ENCODE peak calls at places on chromosome 15, in seven cellular contexts. A is spleen, U is HepG2, J is H54, P is esophagus muscularis mucosa, G is suprapubic skin, R is IMR-90. E is an unnamed sample.

GRCh38 chr15:98899266-98900021 is 108.1 kb downstream of the PGPEP1L start:
- DNase-seq in P (no peak), R (no peak), J (no peak), G (no peak), U (no peak), A (peak; percentile 83), E (no peak)

GRCh38 chr15:63698731-63699130 is 101.5 kb downstream of the FBXL22 start:
- DNase-seq in J (no peak), A (no peak), G (no peak), U (no peak), P (no peak), R (no peak), E (no peak)

GRCh38 chr15:91852741-91853500 is 587 bp upstream of the SLCO3A1 start:
- DNase-seq in P (peak; percentile 93), U (peak; percentile 13), J (peak; percentile 59), A (peak; percentile 94), G (peak; percentile 88), R (peak; percentile 56), E (peak; percentile 42)

GRCh38 chr15:91694131-91694828 is 159.2 kb upstream of the SLCO3A1 start:
- DNase-seq in J (no peak), P (no peak), A (no peak), U (no peak), G (peak; percentile 79), R (peak; percentile 23), E (peak; percentile 19)

GRCh38 chr15:29632671-29633406 is 189.4 kb downstream of the TJP1 start:
- DNase-seq in J (no peak), R (no peak), P (no peak), G (no peak), U (no peak), A (no peak), E (no peak)

GRCh38 chr15:99118258-99118632 is 13.4 kb downstream of the SYNM start:
- DNase-seq in J (no peak), A (no peak), R (no peak), U (no peak), P (no peak), G (peak; percentile 20), E (no peak)

GRCh38 chr15:87609474-87609873 is 647.1 kb downstream of the NTRK3 start:
- DNase-seq in G (no peak), U (no peak), R (peak; percentile 88), A (no peak), P (no peak), J (peak; percentile 30), E (no peak)

GRCh38 chr15:40264321-40265153 is 18.3 kb downstream of the ANKRD63 start:
- DNase-seq in G (no peak), R (no peak), A (no peak), U (no peak), J (no peak), P (no peak), E (no peak)

GRCh38 chr15:86162172-86162591 is 82.5 kb downstream of the AGBL1 start:
- DNase-seq in A (no peak), J (no peak), G (no peak), R (no peak), P (no peak), U (no peak), E (no peak)

GRCh38 chr15:68372291-68372811 is 59.6 kb downstream of the ITGA11 start:
- DNase-seq in R (no peak), U (peak; percentile 16), G (peak; percentile 47), P (no peak), J (peak; percentile 13), A (no peak), E (no peak)

GRCh38 chr15:70538278-70538677 is 225.1 kb downstream of the UACA start:
- DNase-seq in P (no peak), J (peak; percentile 14), G (no peak), R (no peak), U (peak; percentile 18), A (no peak), E (no peak)

GRCh38 chr15:77819271-77819806 is 186.6 kb upstream of the LINGO1 start:
- DNase-seq in J (no peak), A (no peak), G (no peak), R (no peak), P (no peak), U (no peak), E (no peak)

GRCh38 chr15:60797444-60798040 is 318.6 kb upstream of the ICE2 start:
- DNase-seq in U (no peak), G (no peak), J (no peak), R (no peak), A (no peak), P (no peak), E (no peak)

GRCh38 chr15:81151389-81151788 is 17.3 kb downstream of the CFAP161 start:
- DNase-seq in J (no peak), P (peak; percentile 53), U (no peak), R (no peak), A (no peak), G (no peak), E (no peak)

GRCh38 chr15:25228261-25228660 is 210.6 kb downstream of the UBE3A start:
- DNase-seq in J (no peak), G (no peak), A (no peak), P (no peak), R (no peak), U (no peak), E (no peak)

GRCh38 chr15:65259367-65259781 is 27.3 kb downstream of the PARP16 start:
- DNase-seq in J (no peak), R (no peak), A (no peak), G (peak; percentile 78), U (no peak), P (no peak), E (no peak)

GRCh38 chr15:68526269-68526668 is 52.5 kb upstream of the CORO2B start:
- DNase-seq in J (no peak), G (no peak), U (no peak), A (no peak), P (no peak), R (peak; percentile 72), E (no peak)

GRCh38 chr15:48596415-48596814 is 49.1 kb downstream of the FBN1 start:
- DNase-seq in J (no peak), R (no peak), P (no peak), U (no peak), A (no peak), G (no peak), E (no peak)

GRCh38 chr15:99485992-99486370 is 79.8 kb upstream of the MEF2A start:
- DNase-seq in J (no peak), P (no peak), A (no peak), R (no peak), U (no peak), G (no peak), E (no peak)

GRCh38 chr15:85672338-85673097 is 122.2 kb downstream of the KLHL25 start:
- DNase-seq in A (no peak), G (no peak), R (peak; percentile 34), P (no peak), J (no peak), U (peak; percentile 18), E (no peak)

GRCh38 chr15:63379492-63380150 is 2.0 kb downstream of the CA12 start:
- DNase-seq in U (no peak), G (no peak), P (no peak), R (no peak), J (no peak), A (peak; percentile 32), E (no peak)

GRCh38 chr15:44099671-44100070 is 95.4 kb downstream of the FRMD5 start:
- DNase-seq in U (no peak), A (no peak), R (peak; percentile 58), P (no peak), J (no peak), G (no peak), E (no peak)

GRCh38 chr15:70259640-70260066 is 161.9 kb upstream of the TLE3 start:
- DNase-seq in P (no peak), R (no peak), U (peak; percentile 9), G (no peak), J (no peak), A (peak; percentile 76), E (no peak)

GRCh38 chr15:70426065-70426821 is 328.5 kb upstream of the TLE3 start:
- DNase-seq in U (no peak), G (no peak), J (no peak), A (no peak), P (no peak), R (peak; percentile 40), E (no peak)

GRCh38 chr15:62296756-62297507 is 131.8 kb upstream of the C2CD4B start:
- DNase-seq in A (no peak), G (no peak), U (no peak), R (no peak), P (no peak), J (no peak), E (no peak)

GRCh38 chr15:26970712-26971210 is at the start of gene GABRG3:
- DNase-seq in J (no peak), U (no peak), A (no peak), P (no peak), G (no peak), R (no peak), E (no peak)

GRCh38 chr15:89662893-89663673 is 7.8 kb upstream of the KIF7 start:
- DNase-seq in A (peak; percentile 77), J (peak; percentile 92), U (no peak), G (peak; percentile 83), R (peak; percentile 92), P (no peak), E (peak; percentile 71)
- TF ChIP-seq POLR2A in A (no peak), J (peak; percentile 81), U (no peak), G (no peak), R (peak; percentile 70), P (no peak), E (peak; percentile 21)

DNA sequence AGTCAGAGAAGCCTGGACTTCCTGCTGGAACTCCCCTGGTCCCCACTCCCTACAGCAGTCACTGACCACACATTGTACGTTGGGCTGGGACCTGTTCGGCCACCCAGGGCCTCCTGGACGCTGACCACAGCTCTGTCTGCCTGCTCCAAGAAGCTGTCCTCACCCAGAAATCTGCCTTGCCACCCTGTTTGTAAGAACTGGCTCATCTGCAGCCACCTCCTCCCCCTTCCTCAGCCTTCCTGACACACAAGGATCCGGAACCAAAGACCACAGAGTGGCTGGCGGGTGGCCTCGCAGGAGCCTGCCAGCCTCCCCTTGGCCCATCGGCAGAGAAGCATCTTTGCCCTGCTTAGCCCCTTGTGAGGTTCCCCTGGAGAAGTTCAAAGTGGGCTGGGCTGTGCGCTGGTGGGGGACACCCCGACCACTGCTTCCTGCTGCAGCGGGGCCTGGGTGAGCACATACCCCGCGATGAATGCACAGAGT is 91.9 kb downstream of the PCSK6 start:
- DNase-seq in J (no peak), G (peak; percentile 39), P (no peak), R (no peak), U (no peak), A (no peak), E (no peak)
- TF ChIP-seq POLR2A in J (no peak), G (no peak), P (no peak), R (no peak), U (no peak), A (no peak), E (no peak)

GRCh38 chr15:92909131-92909781 is 9.1 kb downstream of the CHD2 start:
- DNase-seq in G (no peak), R (peak; percentile 68), A (no peak), J (no peak), P (no peak), U (no peak), E (no peak)
- TF ChIP-seq POLR2A in G (no peak), R (no peak), A (no peak), J (no peak), P (no peak), U (no peak), E (no peak)

GRCh38 chr15:66702035-66702769 is at the start of gene SMAD6:
- DNase-seq in J (peak; percentile 83), P (peak; percentile 98), A (peak; percentile 93), R (peak; percentile 98), U (peak; percentile 98), G (peak; percentile 95), E (peak; percentile 93)
- TF ChIP-seq POLR2A in J (peak; percentile 61), P (no peak), A (no peak), R (peak; percentile 81), U (peak; percentile 64), G (no peak), E (peak; percentile 54)

GRCh38 chr15:56918907-56919707 is 663 bp downstream of the TCF12 start:
- DNase-seq in U (peak; percentile 25), G (peak; percentile 80), P (no peak), R (peak; percentile 73), A (peak; percentile 90), J (peak; percentile 29), E (no peak)
- TF ChIP-seq POLR2A in U (peak; percentile 22), G (peak; percentile 48), P (no peak), R (peak; percentile 45), A (no peak), J (peak; percentile 61), E (no peak)